ENCODE peak calls at places on chromosomes 1 and 21, in six cellular contexts. U is Caco-2; J is prostate gland; C is left ventricle myocardium inferior; E is mucosa of descending colon; S is stimulated activated CD8-positive, alpha-beta memory T cell treated with anti-CD3 and anti-CD28 coated beads, Interleukin-4, amount 100 ng/mL, for 4 hours. I is an unnamed sample.

GRCh38 chr1:8427986-8428385 is 110.1 kb downstream of the SLC45A1 start:
- DNase-seq in U (no peak), S (no peak), J (no peak), C (no peak), E (no peak), I (no peak)

GRCh38 chr1:94541175-94542087 is at the start of gene F3:
- DNase-seq in C (peak; percentile 89), U (peak; percentile 90), S (peak; percentile 67), E (peak; percentile 94), J (peak; percentile 94), I (peak; percentile 96)

GRCh38 chr1:67367370-67368345 is 60.0 kb downstream of the IL12RB2 start:
- DNase-seq in U (no peak), J (no peak), E (no peak), C (peak; percentile 33), S (no peak), I (peak; percentile 67)

GRCh38 chr1:81635816-81636215 is 164.9 kb upstream of the ADGRL2 start:
- DNase-seq in U (no peak), C (no peak), S (no peak), E (no peak), J (no peak), I (no peak)

GRCh38 chr1:31828926-31829690 is 13.3 kb upstream of the SPOCD1 start:
- DNase-seq in U (no peak), J (no peak), E (no peak), S (no peak), C (no peak), I (no peak)

GRCh38 chr21:41868062-41868710 is 11.0 kb downstream of the PRDM15 start:
- DNase-seq in U (no peak), C (no peak), E (no peak), S (no peak), J (no peak), I (no peak)

GRCh38 chr1:159341736-159342135 is 39.6 kb downstream of the FCER1A start:
- DNase-seq in U (no peak), S (no peak), J (no peak), E (no peak), C (no peak), I (no peak)

GRCh38 chr1:209513226-209513625 is 70.3 kb upstream of the CAMK1G start:
- DNase-seq in S (no peak), U (peak; percentile 38), C (no peak), E (no peak), J (no peak), I (no peak)

GRCh38 chr1:32791881-32792280 is 25.3 kb downstream of the YARS1 start:
- DNase-seq in U (no peak), J (no peak), S (no peak), C (no peak), E (no peak), I (no peak)

GRCh38 chr1:2279210-2279639 is 51.1 kb downstream of the SKI start:
- DNase-seq in E (peak; percentile 70), S (no peak), U (no peak), C (peak; percentile 74), J (no peak), I (peak; percentile 92)

GRCh38 chr1:231666220-231666956 is 39.8 kb downstream of the DISC1 start:
- DNase-seq in S (no peak), C (no peak), U (no peak), E (no peak), J (no peak), I (no peak)

GRCh38 chr1:74733616-74734484 is 898 bp downstream of the TYW3 start:
- DNase-seq in S (no peak), C (no peak), U (no peak), J (peak; percentile 49), E (no peak), I (no peak)

GRCh38 chr1:226608699-226609505 is 60.3 kb downstream of the STUM start:
- DNase-seq in C (peak; percentile 64), U (peak; percentile 68), J (peak; percentile 36), S (no peak), E (no peak), I (peak; percentile 58)

GRCh38 chr1:85330206-85330605 is 53.8 kb upstream of the BCL10 start:
- DNase-seq in C (no peak), E (no peak), J (no peak), S (no peak), U (peak; percentile 44), I (no peak)

GRCh38 chr1:67338642-67339041 is 31.0 kb downstream of the IL12RB2 start:
- DNase-seq in S (no peak), J (no peak), E (no peak), C (no peak), U (no peak), I (no peak)

GRCh38 chr1:182122265-182122664 is 60.8 kb upstream of the ZNF648 start:
- DNase-seq in C (no peak), E (no peak), U (no peak), J (no peak), S (no peak), I (no peak)

GRCh38 chr1:167182571-167183320 is 37.9 kb upstream of the POU2F1 start:
- DNase-seq in C (no peak), S (no peak), U (no peak), E (no peak), J (no peak), I (no peak)

GRCh38 chr21:42384999-42385398 is 10.9 kb downstream of the TMPRSS3 start:
- DNase-seq in J (no peak), C (no peak), S (no peak), U (no peak), E (peak; percentile 56), I (no peak)

GRCh38 chr1:108053291-108054023 is 88.5 kb upstream of the VAV3 start:
- DNase-seq in U (no peak), C (no peak), E (no peak), J (no peak), S (no peak), I (no peak)

GRCh38 chr1:23098463-23099170 is 70.0 kb downstream of the LUZP1 start:
- DNase-seq in S (peak; percentile 23), C (peak; percentile 24), J (peak; percentile 57), U (peak; percentile 52), E (no peak), I (no peak)

GRCh38 chr1:228071839-228072657 is 10.5 kb upstream of the ARF1 start:
- DNase-seq in S (no peak), E (no peak), C (no peak), J (no peak), U (no peak), I (no peak)

GRCh38 chr1:184035719-184036516 is 1.6 kb downstream of the COLGALT2 start:
- DNase-seq in E (peak; percentile 52), S (no peak), J (peak; percentile 20), C (no peak), U (peak; percentile 47), I (peak; percentile 81)

GRCh38 chr1:69483219-69483618 is 84.5 kb upstream of the LRRC7 start:
- DNase-seq in C (no peak), J (no peak), S (no peak), E (no peak), U (no peak), I (no peak)

GRCh38 chr1:167173516-167174184 is 47.0 kb upstream of the POU2F1 start:
- DNase-seq in J (no peak), C (no peak), U (no peak), S (no peak), E (no peak), I (no peak)

GRCh38 chr1:10697621-10698160 is 98.8 kb downstream of the CASZ1 start:
- DNase-seq in E (no peak), U (no peak), S (no peak), J (peak; percentile 81), C (no peak), I (no peak)